ENCODE peak calls at places on chromosomes 11 and 22, in four cellular contexts. M, P, J and O are unnamed samples.

GRCh38 chr11:113618360-113618759 is 87.7 kb downstream of the TMPRSS5 start:
- DNase-seq in M (no peak), P (no peak), J (no peak), O (peak; percentile 13)

GRCh38 chr11:128830290-128830813 is 36.7 kb downstream of the KCNJ1 start:
- DNase-seq in M (no peak), P (no peak), J (no peak), O (no peak)

GRCh38 chr22:24803064-24803542 is 2.9 kb upstream of the SGSM1 start:
- DNase-seq in M (peak; percentile 28), P (no peak), J (peak; percentile 53), O (peak; percentile 46)

GRCh38 chr11:69666752-69667536 is 8.2 kb downstream of the LTO1 start:
- DNase-seq in M (no peak), P (peak; percentile 51), J (no peak), O (no peak)

GRCh38 chr11:76208829-76209670 is 2.7 kb upstream of the WNT11 start:
- DNase-seq in M (no peak), P (peak; percentile 95), J (peak; percentile 79), O (peak; percentile 56)

GRCh38 chr11:118530683-118531596 is at the start of gene TMEM25:
- DNase-seq in M (no peak), P (peak; percentile 92), J (no peak), O (no peak)

GRCh38 chr11:117180020-117180419 is 1.5 kb downstream of the SIDT2 start:
- DNase-seq in M (no peak), P (no peak), J (no peak), O (no peak)

GRCh38 chr22:47374901-47375575 is 612.6 kb downstream of the TBC1D22A start:
- DNase-seq in M (no peak), P (peak; percentile 47), J (no peak), O (no peak)